ENCODE peak calls at places on chromosomes 3 and 15, in eight cellular contexts. O is PC-3, V is T-helper 2 cell, S is brain microvascular endothelial cell, H is left ventricle myocardium inferior, K is body of pancreas, Q is NCI-H2171 treated with DMSO at 0.1 percent for 48 hours, E is SJSA1. L is an unnamed sample.

GRCh38 chr15:65862682-65863081 is 6.6 kb upstream of the RAB11A start:
- DNase-seq in S (peak; percentile 75), Q (peak; percentile 29), V (peak; percentile 39), E (peak; percentile 47), H (no peak), K (peak; percentile 35), O (peak; percentile 64), L (peak; percentile 7)

GRCh38 chr15:99440551-99441426 is 125.0 kb upstream of the MEF2A start:
- DNase-seq in H (no peak), O (no peak), Q (peak; percentile 26), K (peak; percentile 11), E (no peak), V (no peak), S (no peak), L (no peak)

GRCh38 chr3:146680602-146681001 is 75.5 kb upstream of the PLSCR5 start:
- DNase-seq in H (no peak), E (no peak), S (no peak), V (no peak), K (no peak), Q (no peak), O (no peak), L (no peak)

GRCh38 chr3:122679467-122680291 is 960 bp upstream of the PARP14 start:
- DNase-seq in K (peak; percentile 29), O (peak; percentile 43), V (no peak), E (peak; percentile 39), S (no peak), H (no peak), Q (no peak), L (no peak)

GRCh38 chr15:92683511-92683834 is 27.9 kb upstream of the FAM174B start:
- DNase-seq in E (peak; percentile 8), Q (peak; percentile 17), O (peak; percentile 81), H (peak; percentile 32), K (peak; percentile 60), S (peak; percentile 48), V (no peak), L (no peak)

GRCh38 chr15:80480909-80481308 is 76.7 kb downstream of the ARNT2 start:
- DNase-seq in H (peak; percentile 48), K (peak; percentile 20), V (no peak), O (peak; percentile 32), S (peak; percentile 96), Q (peak; percentile 23), E (peak; percentile 63), L (no peak)

GRCh38 chr3:195204360-195205166 is 66.4 kb downstream of the XXYLT1 start:
- DNase-seq in E (no peak), V (no peak), Q (peak; percentile 63), O (no peak), K (no peak), S (peak; percentile 68), H (no peak), L (no peak)

GRCh38 chr3:189267981-189268613 is 96.3 kb downstream of the TPRG1 start:
- DNase-seq in H (no peak), V (no peak), Q (peak; percentile 38), K (no peak), E (no peak), O (peak; percentile 88), S (no peak), L (no peak)

GRCh38 chr15:58737298-58737697 is 12.2 kb downstream of the ADAM10 start:
- DNase-seq in H (no peak), V (no peak), Q (no peak), S (no peak), K (no peak), E (no peak), O (no peak), L (no peak)

GRCh38 chr15:64699767-64700388 is 75.5 kb downstream of the RBPMS2 start:
- DNase-seq in S (no peak), Q (peak; percentile 26), K (peak; percentile 36), E (no peak), H (peak; percentile 42), V (no peak), O (no peak), L (no peak)

GRCh38 chr15:92617197-92618037 is 38.2 kb downstream of the FAM174B start:
- DNase-seq in Q (peak; percentile 72), K (peak; percentile 88), O (peak; percentile 77), V (no peak), E (no peak), S (peak; percentile 83), H (peak; percentile 74), L (no peak)

GRCh38 chr3:127038476-127038875 is 55.6 kb downstream of the PLXNA1 start:
- DNase-seq in H (no peak), S (no peak), O (no peak), E (no peak), Q (no peak), V (no peak), K (no peak), L (no peak)

GRCh38 chr3:115698851-115699535 is 75.7 kb downstream of the GAP43 start:
- DNase-seq in V (no peak), O (no peak), H (no peak), E (no peak), K (no peak), Q (peak; percentile 84), S (peak; percentile 44), L (no peak)

GRCh38 chr3:172713316-172713715 is 2.4 kb upstream of the NCEH1 start:
- DNase-seq in O (no peak), H (no peak), Q (peak; percentile 23), E (no peak), V (no peak), K (no peak), S (no peak), L (no peak)

GRCh38 chr3:64061628-64062027 is 38.3 kb upstream of the PSMD6 start:
- DNase-seq in V (no peak), E (no peak), H (no peak), Q (no peak), K (no peak), S (no peak), O (no peak), L (no peak)

GRCh38 chr3:186596568-186597287 is 16.1 kb upstream of the AHSG start:
- DNase-seq in Q (no peak), E (no peak), O (no peak), K (no peak), S (no peak), H (no peak), V (no peak), L (no peak)

GRCh38 chr3:195839260-195840010 is 27.7 kb upstream of the MUC4 start:
- DNase-seq in Q (no peak), S (no peak), E (no peak), K (no peak), O (no peak), V (no peak), H (no peak), L (no peak)

GRCh38 chr3:195040773-195041520 is 230.0 kb downstream of the XXYLT1 start:
- DNase-seq in O (peak; percentile 42), E (no peak), H (no peak), S (no peak), Q (no peak), V (no peak), K (no peak), L (no peak)

GRCh38 chr15:66075947-66076346 is 177.6 kb downstream of the MEGF11 start:
- DNase-seq in H (no peak), V (no peak), K (no peak), O (no peak), Q (no peak), E (no peak), S (no peak), L (no peak)

GRCh38 chr15:85024509-85025336 is 43.1 kb downstream of the PDE8A start:
- DNase-seq in O (peak; percentile 77), S (peak; percentile 82), V (no peak), Q (no peak), K (no peak), E (peak; percentile 53), H (no peak), L (no peak)

GRCh38 chr3:17891139-17891850 is 148.9 kb upstream of the TBC1D5 start:
- DNase-seq in E (no peak), V (no peak), H (no peak), Q (no peak), O (peak; percentile 72), S (no peak), K (no peak), L (no peak)

GRCh38 chr15:90101969-90102890 is at the start of gene IDH2:
- DNase-seq in Q (peak; percentile 66), E (peak; percentile 83), S (peak; percentile 52), K (peak; percentile 86), H (peak; percentile 82), O (peak; percentile 89), V (peak; percentile 66), L (peak; percentile 78)

GRCh38 chr3:186694288-186695032 is 22.7 kb upstream of the KNG1 start:
- DNase-seq in K (no peak), Q (no peak), E (no peak), O (peak; percentile 64), H (no peak), V (no peak), S (no peak), L (no peak)

GRCh38 chr3:104887619-104888018 is 479.1 kb upstream of the ALCAM start:
- DNase-seq in O (no peak), K (no peak), S (no peak), Q (no peak), V (no peak), E (no peak), H (no peak), L (no peak)

GRCh38 chr3:23592961-23593931 is 212.5 kb upstream of the UBE2E1 start:
- DNase-seq in V (no peak), O (peak; percentile 28), H (no peak), E (no peak), S (no peak), K (no peak), Q (no peak), L (no peak)

GRCh38 chr3:65871305-65872141 is 167.2 kb downstream of the MAGI1 start:
- DNase-seq in S (no peak), K (peak; percentile 85), E (no peak), V (no peak), O (no peak), H (peak; percentile 40), Q (peak; percentile 78), L (no peak)

GRCh38 chr3:151795276-151795675 is 18.6 kb upstream of the AADAC start:
- DNase-seq in E (peak; percentile 41), Q (no peak), S (peak; percentile 40), K (no peak), O (peak; percentile 97), H (no peak), V (no peak), L (no peak)

GRCh38 chr15:86336051-86336788 is 256.5 kb downstream of the AGBL1 start:
- DNase-seq in Q (no peak), E (no peak), V (no peak), O (peak; percentile 67), K (no peak), H (no peak), S (no peak), L (no peak)

GRCh38 chr15:101309436-101310162 is 14.6 kb upstream of the SNRPA1 start:
- DNase-seq in V (no peak), E (no peak), Q (no peak), H (no peak), S (no peak), K (no peak), O (no peak), L (no peak)

GRCh38 chr3:35597490-35597889 is 41.8 kb upstream of the ARPP21 start:
- DNase-seq in V (no peak), Q (no peak), O (no peak), E (no peak), K (no peak), S (no peak), H (no peak), L (no peak)

GRCh38 chr3:113241292-113242033 is 30.1 kb downstream of the BOC start:
- DNase-seq in K (no peak), Q (no peak), E (peak; percentile 14), H (no peak), S (no peak), O (no peak), V (no peak), L (no peak)

GRCh38 chr3:124620600-124621063 is 109.6 kb upstream of the UMPS start:
- DNase-seq in O (no peak), Q (no peak), H (no peak), E (peak; percentile 14), K (peak; percentile 37), V (no peak), S (peak; percentile 54), L (no peak)

GRCh38 chr3:66393486-66394260 is 107.1 kb downstream of the LRIG1 start:
- DNase-seq in V (peak; percentile 43), E (no peak), S (peak; percentile 43), O (no peak), H (no peak), K (no peak), Q (no peak), L (no peak)

GRCh38 chr15:29123991-29124390 is 145.6 kb downstream of the NSMCE3 start:
- DNase-seq in V (no peak), S (no peak), E (no peak), O (no peak), K (no peak), H (no peak), Q (no peak), L (no peak)

L was measured in naive thymus-derived CD8-positive, alpha-beta T cell.